ENCODE peak calls at places on chromosomes 16 and 17, in nine cellular contexts. One of them, this sample, is unnamed.

GRCh38 chr17:7502171-7502847 is 18.1 kb downstream of the POLR2A start:
- DNase-seq in choroid plexus epithelial cell: no peak
- DNase-seq in IMR-90: no peak
- DNase-seq in HCT116: no peak
- DNase-seq in heart right ventricle: no peak
- DNase-seq in OCI-LY7: no peak
- DNase-seq in endodermal cell: no peak
- DNase-seq in A549: no peak
- DNase-seq in HFF-Myc: no peak
- DNase-seq in this sample: no peak

GRCh38 chr16:28092721-28093382 is 29.3 kb upstream of the GSG1L start:
- DNase-seq in choroid plexus epithelial cell: no peak
- DNase-seq in IMR-90: no peak
- DNase-seq in HCT116: no peak
- DNase-seq in heart right ventricle: no peak
- DNase-seq in OCI-LY7: no peak
- DNase-seq in endodermal cell: peak; percentile 67
- DNase-seq in A549: no peak
- DNase-seq in HFF-Myc: no peak
- DNase-seq in this sample: no peak

GRCh38 chr17:62075308-62075815 is 10.3 kb upstream of the MED13 start:
- DNase-seq in choroid plexus epithelial cell: peak; percentile 65
- DNase-seq in IMR-90: peak; percentile 62
- DNase-seq in HCT116: no peak
- DNase-seq in heart right ventricle: no peak
- DNase-seq in OCI-LY7: no peak
- DNase-seq in endodermal cell: peak; percentile 52
- DNase-seq in A549: no peak
- DNase-seq in HFF-Myc: no peak
- DNase-seq in this sample: no peak

GRCh38 chr17:27819171-27819544 is 18.8 kb upstream of the NOS2 start:
- DNase-seq in choroid plexus epithelial cell: no peak
- DNase-seq in IMR-90: no peak
- DNase-seq in HCT116: no peak
- DNase-seq in heart right ventricle: no peak
- DNase-seq in OCI-LY7: no peak
- DNase-seq in endodermal cell: no peak
- DNase-seq in A549: no peak
- DNase-seq in HFF-Myc: no peak
- DNase-seq in this sample: no peak

GRCh38 chr16:31333686-31334649 is 21.0 kb upstream of the ITGAX start:
- DNase-seq in choroid plexus epithelial cell: peak; percentile 30
- DNase-seq in IMR-90: peak; percentile 13
- DNase-seq in HCT116: peak; percentile 52
- DNase-seq in heart right ventricle: no peak
- DNase-seq in OCI-LY7: peak; percentile 51
- DNase-seq in endodermal cell: peak; percentile 86
- DNase-seq in A549: peak; percentile 42
- DNase-seq in HFF-Myc: no peak
- DNase-seq in this sample: no peak

GRCh38 chr17:70857351-70857750 is 688.0 kb downstream of the KCNJ2 start:
- DNase-seq in choroid plexus epithelial cell: no peak
- DNase-seq in IMR-90: no peak
- DNase-seq in HCT116: no peak
- DNase-seq in heart right ventricle: no peak
- DNase-seq in OCI-LY7: no peak
- DNase-seq in endodermal cell: no peak
- DNase-seq in A549: no peak
- DNase-seq in HFF-Myc: no peak
- DNase-seq in this sample: no peak

GRCh38 chr17:61878520-61878919 is 15.2 kb upstream of the BRIP1 start:
- DNase-seq in choroid plexus epithelial cell: no peak
- DNase-seq in IMR-90: no peak
- DNase-seq in HCT116: no peak
- DNase-seq in heart right ventricle: no peak
- DNase-seq in OCI-LY7: no peak
- DNase-seq in endodermal cell: no peak
- DNase-seq in A549: no peak
- DNase-seq in HFF-Myc: no peak
- DNase-seq in this sample: no peak

GRCh38 chr16:54507091-54507490 is 220.5 kb upstream of the IRX3 start:
- DNase-seq in choroid plexus epithelial cell: no peak
- DNase-seq in IMR-90: no peak
- DNase-seq in HCT116: no peak
- DNase-seq in heart right ventricle: no peak
- DNase-seq in OCI-LY7: no peak
- DNase-seq in endodermal cell: no peak
- DNase-seq in A549: no peak
- DNase-seq in HFF-Myc: no peak
- DNase-seq in this sample: peak; percentile 18

GRCh38 chr17:10668771-10669170 is 11.7 kb upstream of the MYH3 start:
- DNase-seq in choroid plexus epithelial cell: peak; percentile 13
- DNase-seq in IMR-90: peak; percentile 83
- DNase-seq in HCT116: no peak
- DNase-seq in heart right ventricle: no peak
- DNase-seq in OCI-LY7: no peak
- DNase-seq in endodermal cell: no peak
- DNase-seq in A549: no peak
- DNase-seq in HFF-Myc: no peak
- DNase-seq in this sample: no peak

GRCh38 chr16:27219161-27219560 is 15.8 kb downstream of the KDM8 start:
- DNase-seq in choroid plexus epithelial cell: no peak
- DNase-seq in IMR-90: no peak
- DNase-seq in HCT116: no peak
- DNase-seq in heart right ventricle: no peak
- DNase-seq in OCI-LY7: no peak
- DNase-seq in endodermal cell: no peak
- DNase-seq in A549: no peak
- DNase-seq in HFF-Myc: no peak
- DNase-seq in this sample: no peak

GRCh38 chr17:46742539-46743270 is 75.8 kb downstream of the WNT3 start:
- DNase-seq in choroid plexus epithelial cell: peak; percentile 91
- DNase-seq in IMR-90: peak; percentile 93
- DNase-seq in HCT116: peak; percentile 57
- DNase-seq in heart right ventricle: no peak
- DNase-seq in OCI-LY7: peak; percentile 24
- DNase-seq in endodermal cell: no peak
- DNase-seq in A549: peak; percentile 76
- DNase-seq in HFF-Myc: peak; percentile 32
- DNase-seq in this sample: no peak

GRCh38 chr17:49548506-49549310 is 27.0 kb upstream of the NXPH3 start:
- DNase-seq in choroid plexus epithelial cell: peak; percentile 65
- DNase-seq in IMR-90: peak; percentile 30
- DNase-seq in HCT116: peak; percentile 27
- DNase-seq in heart right ventricle: peak; percentile 64
- DNase-seq in OCI-LY7: no peak
- DNase-seq in endodermal cell: peak; percentile 96
- DNase-seq in A549: peak; percentile 64
- DNase-seq in HFF-Myc: no peak
- DNase-seq in this sample: no peak

GRCh38 chr17:29155235-29155965 is 24.8 kb downstream of the MYO18A start:
- DNase-seq in choroid plexus epithelial cell: peak; percentile 58
- DNase-seq in IMR-90: peak; percentile 61
- DNase-seq in HCT116: peak; percentile 72
- DNase-seq in heart right ventricle: no peak
- DNase-seq in OCI-LY7: no peak
- DNase-seq in endodermal cell: peak; percentile 81
- DNase-seq in A549: peak; percentile 90
- DNase-seq in HFF-Myc: no peak
- DNase-seq in this sample: no peak

GRCh38 chr17:73998246-73999220 is 204.9 kb upstream of the RPL38 start:
- DNase-seq in choroid plexus epithelial cell: peak; percentile 35
- DNase-seq in IMR-90: no peak
- DNase-seq in HCT116: peak; percentile 35
- DNase-seq in heart right ventricle: peak; percentile 33
- DNase-seq in OCI-LY7: peak; percentile 65
- DNase-seq in endodermal cell: peak; percentile 97
- DNase-seq in A549: peak; percentile 85
- DNase-seq in HFF-Myc: no peak
- DNase-seq in this sample: no peak

GRCh38 chr16:73131153-73131862 is 83.4 kb upstream of the ZFHX3 start:
- DNase-seq in choroid plexus epithelial cell: peak; percentile 4
- DNase-seq in IMR-90: no peak
- DNase-seq in HCT116: no peak
- DNase-seq in heart right ventricle: no peak
- DNase-seq in OCI-LY7: no peak
- DNase-seq in endodermal cell: no peak
- DNase-seq in A549: no peak
- DNase-seq in HFF-Myc: no peak
- DNase-seq in this sample: no peak

GRCh38 chr16:79370736-79371135 is 229.8 kb downstream of the MAF start:
- DNase-seq in choroid plexus epithelial cell: no peak
- DNase-seq in IMR-90: no peak
- DNase-seq in HCT116: no peak
- DNase-seq in heart right ventricle: no peak
- DNase-seq in OCI-LY7: no peak
- DNase-seq in endodermal cell: no peak
- DNase-seq in A549: no peak
- DNase-seq in HFF-Myc: no peak
- DNase-seq in this sample: no peak

DNA sequence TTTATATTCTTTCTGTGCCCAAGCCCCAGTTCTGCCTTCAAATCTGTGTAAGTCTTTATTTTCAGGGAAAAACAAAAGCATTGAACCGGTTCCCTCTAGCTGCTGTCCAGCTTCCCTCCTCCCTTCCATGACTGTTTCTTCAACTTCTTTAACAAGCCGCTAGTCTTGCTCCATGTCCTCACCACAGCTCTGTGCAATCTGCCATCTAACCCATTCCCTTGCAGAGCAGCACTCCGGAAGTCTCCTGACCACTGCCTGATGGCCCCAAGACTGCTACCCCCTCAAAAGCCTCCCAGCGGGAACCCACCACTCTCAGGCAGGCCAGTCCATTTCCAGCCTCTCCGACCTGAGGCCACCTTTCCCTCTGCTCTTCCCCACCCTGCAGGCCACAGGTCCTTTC is 16.9 kb downstream of the EMC8 start:
- DNase-seq in choroid plexus epithelial cell: peak; percentile 13
- DNase-seq in IMR-90: peak; percentile 18
- DNase-seq in HCT116: no peak
- DNase-seq in heart right ventricle: no peak
- DNase-seq in OCI-LY7: no peak
- DNase-seq in endodermal cell: no peak
- DNase-seq in A549: no peak
- DNase-seq in HFF-Myc: no peak
- DNase-seq in this sample: no peak
- TF ChIP-seq CTCF in choroid plexus epithelial cell: no peak
- TF ChIP-seq CTCF in IMR-90: no peak
- TF ChIP-seq CTCF in HCT116: no peak
- TF ChIP-seq CTCF in heart right ventricle: no peak
- TF ChIP-seq CTCF in OCI-LY7: no peak
- TF ChIP-seq CTCF in endodermal cell: no peak
- TF ChIP-seq CTCF in A549: no peak
- TF ChIP-seq CTCF in HFF-Myc: no peak
- TF ChIP-seq CTCF in this sample: no peak

GRCh38 chr17:77110006-77110374 is 30.8 kb upstream of the SEC14L1 start:
- DNase-seq in choroid plexus epithelial cell: peak; percentile 77
- DNase-seq in IMR-90: peak; percentile 28
- DNase-seq in HCT116: no peak
- DNase-seq in heart right ventricle: no peak
- DNase-seq in OCI-LY7: peak; percentile 85
- DNase-seq in endodermal cell: no peak
- DNase-seq in A549: no peak
- DNase-seq in HFF-Myc: no peak
- DNase-seq in this sample: peak; percentile 61
- H3K4me3 ChIP-seq in choroid plexus epithelial cell: no peak overlapping the region
- H3K4me3 ChIP-seq in IMR-90: no peak overlapping the region
- H3K4me3 ChIP-seq in HCT116: no peak overlapping the region
- H3K4me3 ChIP-seq in heart right ventricle: no peak overlapping the region
- H3K4me3 ChIP-seq in OCI-LY7: peak overlapping the region; percentile 27
- H3K4me3 ChIP-seq in endodermal cell: no peak overlapping the region
- H3K4me3 ChIP-seq in A549: no peak overlapping the region
- H3K4me3 ChIP-seq in HFF-Myc: no peak overlapping the region
- H3K4me3 ChIP-seq in this sample: no peak overlapping the region

GRCh38 chr17:83177611-83178532 is 98.5 kb downstream of the METRNL start:
- DNase-seq in choroid plexus epithelial cell: no peak
- DNase-seq in IMR-90: no peak
- DNase-seq in HCT116: no peak
- DNase-seq in heart right ventricle: no peak
- DNase-seq in OCI-LY7: no peak
- DNase-seq in endodermal cell: peak; percentile 42
- DNase-seq in A549: no peak
- DNase-seq in HFF-Myc: no peak
- DNase-seq in this sample: no peak

GRCh38 chr17:83179811-83180210 is 100.4 kb downstream of the METRNL start:
- DNase-seq in choroid plexus epithelial cell: no peak
- DNase-seq in IMR-90: no peak
- DNase-seq in HCT116: no peak
- DNase-seq in heart right ventricle: no peak
- DNase-seq in OCI-LY7: no peak
- DNase-seq in endodermal cell: peak; percentile 37
- DNase-seq in A549: no peak
- DNase-seq in HFF-Myc: no peak
- DNase-seq in this sample: no peak

GRCh38 chr17:83180264-83180995 is 101.0 kb downstream of the METRNL start:
- DNase-seq in choroid plexus epithelial cell: no peak
- DNase-seq in IMR-90: no peak
- DNase-seq in HCT116: no peak
- DNase-seq in heart right ventricle: no peak
- DNase-seq in OCI-LY7: no peak
- DNase-seq in endodermal cell: peak; percentile 37
- DNase-seq in A549: no peak
- DNase-seq in HFF-Myc: no peak
- DNase-seq in this sample: no peak

GRCh38 chr17:83178533-83179201 is 99.3 kb downstream of the METRNL start:
- DNase-seq in choroid plexus epithelial cell: no peak
- DNase-seq in IMR-90: no peak
- DNase-seq in HCT116: no peak
- DNase-seq in heart right ventricle: no peak
- DNase-seq in OCI-LY7: no peak
- DNase-seq in endodermal cell: peak; percentile 38
- DNase-seq in A549: no peak
- DNase-seq in HFF-Myc: no peak
- DNase-seq in this sample: no peak

DNA sequence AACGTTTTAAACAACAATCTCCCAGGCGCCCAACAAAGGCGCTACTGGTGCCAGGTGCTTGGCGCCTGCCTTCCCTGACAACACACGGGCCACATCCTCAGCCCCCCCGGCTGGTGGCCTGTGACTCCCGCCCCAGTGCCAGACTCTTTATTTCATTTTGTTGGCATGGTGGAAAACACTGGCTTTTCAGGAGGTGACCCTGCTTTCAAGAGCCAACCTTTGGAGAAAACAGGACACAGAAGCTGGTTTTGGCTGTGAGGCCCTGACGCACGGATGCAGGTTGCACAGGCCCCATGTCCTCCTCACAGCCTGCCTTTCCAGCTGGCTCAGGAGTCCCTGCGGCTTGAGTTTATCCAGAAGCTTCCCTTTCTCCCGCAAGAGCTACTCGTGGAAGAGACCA is 100.0 kb downstream of the METRNL start:
- DNase-seq in choroid plexus epithelial cell: no peak
- DNase-seq in IMR-90: no peak
- DNase-seq in HCT116: no peak
- DNase-seq in heart right ventricle: no peak
- DNase-seq in OCI-LY7: no peak
- DNase-seq in endodermal cell: peak; percentile 33
- DNase-seq in A549: no peak
- DNase-seq in HFF-Myc: no peak
- DNase-seq in this sample: no peak
- TF ChIP-seq CTCF in choroid plexus epithelial cell: no peak
- TF ChIP-seq CTCF in IMR-90: no peak
- TF ChIP-seq CTCF in HCT116: no peak
- TF ChIP-seq CTCF in heart right ventricle: no peak
- TF ChIP-seq CTCF in OCI-LY7: no peak
- TF ChIP-seq CTCF in endodermal cell: no peak
- TF ChIP-seq CTCF in A549: no peak
- TF ChIP-seq CTCF in HFF-Myc: no peak
- TF ChIP-seq CTCF in this sample: no peak

GRCh38 chr17:59361916-59362810 is 30.7 kb downstream of the YPEL2 start:
- DNase-seq in choroid plexus epithelial cell: peak; percentile 96
- DNase-seq in IMR-90: peak; percentile 93
- DNase-seq in HCT116: no peak
- DNase-seq in heart right ventricle: no peak
- DNase-seq in OCI-LY7: peak; percentile 79
- DNase-seq in endodermal cell: no peak
- DNase-seq in A549: no peak
- DNase-seq in HFF-Myc: peak; percentile 72
- DNase-seq in this sample: peak; percentile 96
- H3K4me3 ChIP-seq in choroid plexus epithelial cell: peak overlapping the region; percentile 19
- H3K4me3 ChIP-seq in IMR-90: no peak overlapping the region
- H3K4me3 ChIP-seq in HCT116: no peak overlapping the region
- H3K4me3 ChIP-seq in heart right ventricle: no peak overlapping the region
- H3K4me3 ChIP-seq in OCI-LY7: peak overlapping the region; percentile 46
- H3K4me3 ChIP-seq in endodermal cell: no peak overlapping the region
- H3K4me3 ChIP-seq in A549: no peak overlapping the region
- H3K4me3 ChIP-seq in HFF-Myc: no peak overlapping the region
- H3K4me3 ChIP-seq in this sample: no peak overlapping the region